ENCODE peak calls at places on chromosomes 2 and 18, in four cellular contexts. B is cardiac fibroblast, F is A549, W is WTC11. U is an unnamed sample.

GRCh38 chr2:28583899-28584553 is 88.2 kb downstream of the PLB1 start:
- DNase-seq in B (peak; percentile 98), F (peak; percentile 94), W (no peak), U (no peak)

GRCh38 chr2:69013837-69014796 is 1.1 kb downstream of the ANTXR1 start:
- DNase-seq in B (peak; percentile 52), F (peak; percentile 67), W (no peak), U (peak; percentile 6)

GRCh38 chr2:48515588-48515987 is 14.4 kb upstream of the STON1 start:
- DNase-seq in B (no peak), F (no peak), W (no peak), U (no peak)

GRCh38 chr2:239775623-239776440 is 249.3 kb downstream of the NDUFA10 start:
- DNase-seq in B (no peak), F (no peak), W (no peak), U (no peak)

GRCh38 chr18:25599443-25599842 is 247.5 kb upstream of the ZNF521 start:
- DNase-seq in B (no peak), F (no peak), W (no peak), U (no peak)

GRCh38 chr2:98605076-98605475 is 3.2 kb downstream of the COA5 start:
- DNase-seq in B (no peak), F (no peak), W (no peak), U (no peak)

GRCh38 chr2:132923787-132924186 is 253.8 kb upstream of the LYPD1 start:
- DNase-seq in B (peak; percentile 67), F (no peak), W (no peak), U (no peak)

GRCh38 chr18:11518788-11519685 is 90.4 kb upstream of the SLC35G4 start:
- DNase-seq in B (peak; percentile 64), F (peak; percentile 62), W (peak; percentile 87), U (peak; percentile 72)

GRCh38 chr2:10457846-10458563 is 9.9 kb upstream of the ODC1 start:
- DNase-seq in B (peak; percentile 84), F (no peak), W (no peak), U (no peak)

DNA sequence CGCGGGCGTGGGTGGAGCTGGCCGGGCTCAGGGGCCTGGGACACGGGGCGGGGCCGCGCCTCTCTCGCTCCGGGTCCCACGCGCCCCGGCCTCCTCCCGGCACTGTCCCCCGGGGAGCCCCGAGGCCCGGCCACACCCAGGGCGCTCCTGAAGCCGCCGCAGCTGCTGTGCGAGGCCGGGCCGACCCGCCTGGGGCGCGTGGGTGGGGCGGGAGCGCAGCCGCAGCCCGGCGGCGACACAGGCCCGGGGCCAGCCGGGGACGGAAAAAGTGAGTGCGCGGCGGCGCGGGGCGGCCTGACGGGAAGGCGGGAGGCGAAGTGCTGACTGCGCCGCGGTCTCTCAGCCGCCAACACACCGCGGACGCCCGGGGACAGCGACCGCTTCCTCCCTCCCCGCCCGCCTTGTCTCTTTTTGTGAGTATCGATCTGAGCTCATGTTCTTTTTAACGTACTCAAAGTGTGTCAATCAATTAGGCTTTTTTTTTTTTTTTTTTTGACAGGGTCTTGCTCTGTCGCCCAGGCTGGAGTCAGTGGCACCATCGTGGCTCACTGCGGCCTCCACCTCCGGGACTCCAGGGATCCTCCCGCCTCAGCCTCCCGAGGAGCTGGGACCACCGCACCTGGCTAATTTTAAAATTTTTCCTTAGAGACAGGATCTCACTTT is 14.5 kb downstream of the PDCD1 start:
- DNase-seq in B (peak; percentile 53), F (peak; percentile 45), W (peak; percentile 65), U (peak; percentile 64)
- TF ChIP-seq CTCF in B (no peak), F (no peak), W (no peak), U (no peak)

DNA sequence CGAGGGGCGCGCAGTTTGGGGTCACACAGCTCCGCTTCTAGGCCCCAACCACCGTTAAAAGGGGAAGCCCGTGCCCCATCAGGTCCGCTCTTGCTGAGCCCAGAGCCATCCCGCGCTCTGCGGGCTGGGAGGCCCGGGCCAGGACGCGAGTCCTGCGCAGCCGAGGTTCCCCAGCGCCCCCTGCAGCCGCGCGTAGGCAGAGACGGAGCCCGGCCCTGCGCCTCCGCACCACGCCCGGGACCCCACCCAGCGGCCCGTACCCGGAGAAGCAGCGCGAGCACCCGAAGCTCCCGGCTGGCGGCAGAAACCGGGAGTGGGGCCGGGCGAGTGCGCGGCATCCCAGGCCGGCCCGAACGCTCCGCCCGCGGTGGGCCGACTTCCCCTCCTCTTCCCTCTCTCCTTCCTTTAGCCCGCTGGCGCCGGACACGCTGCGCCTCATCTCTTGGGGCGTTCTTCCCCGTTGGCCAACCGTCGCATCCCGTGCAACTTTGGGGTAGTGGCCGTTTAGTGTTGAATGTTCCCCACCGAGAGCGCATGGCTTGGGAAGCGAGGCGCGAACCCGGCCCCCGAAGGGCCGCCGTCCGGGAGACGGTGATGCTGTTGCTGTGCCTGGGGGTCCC is at the start of gene ITGA4:
- DNase-seq in B (peak; percentile 79), F (peak; percentile 52), W (peak; percentile 88), U (peak; percentile 84)
- TF ChIP-seq CTCF in B (peak; percentile 36), F (peak; percentile 64), W (peak; percentile 45), U (peak; percentile 58)

DNA sequence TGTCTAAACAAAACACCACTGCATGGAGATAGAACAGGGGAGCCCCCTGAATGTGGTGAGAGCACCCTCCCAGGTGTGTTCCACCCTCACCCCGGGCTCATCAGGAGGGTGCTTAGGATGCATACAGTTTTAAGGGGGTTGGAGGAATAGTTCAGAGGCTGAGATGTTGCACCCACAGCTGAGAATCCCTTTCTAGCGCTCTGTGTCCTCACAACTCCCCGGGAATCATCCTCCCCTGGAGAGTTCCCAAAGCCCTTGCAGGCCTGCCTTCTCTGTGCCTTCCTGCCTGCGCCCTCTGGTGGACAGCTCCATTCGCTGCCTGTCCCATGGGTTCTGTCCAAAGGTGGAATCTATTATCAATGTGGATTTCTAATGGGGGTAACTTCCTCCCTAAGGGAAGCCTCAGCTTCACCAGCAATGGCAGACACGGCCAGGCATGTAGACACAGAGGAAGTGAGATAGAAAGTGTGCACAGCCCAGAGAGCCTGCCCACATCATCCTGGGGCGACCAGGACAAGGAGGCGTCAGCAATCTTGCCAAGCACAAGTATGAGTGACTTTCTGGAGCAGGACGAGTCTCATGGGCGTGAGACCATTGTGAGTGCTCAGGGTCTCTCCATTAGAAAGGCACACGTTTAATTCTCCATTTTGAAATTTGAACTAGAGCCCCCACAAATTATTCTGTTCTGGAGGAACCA is 1.2 kb upstream of the UGT1A5 start:
- DNase-seq in B (peak; percentile 80), F (peak; percentile 90), W (peak; percentile 89), U (peak; percentile 89)
- TF ChIP-seq CTCF in B (peak; percentile 95), F (peak; percentile 84), W (peak; percentile 80), U (peak; percentile 85)

GRCh38 chr2:158460632-158461297 is 4.0 kb downstream of the PKP4 start:
- DNase-seq in B (no peak), F (no peak), W (no peak), U (no peak)
- TF ChIP-seq CTCF in B (no peak), F (no peak), W (no peak), U (no peak)

GRCh38 chr2:174149530-174149929 is 98.8 kb downstream of the OLA1 start:
- DNase-seq in B (no peak), F (no peak), W (no peak), U (no peak)

GRCh38 chr2:174148833-174149232 is 99.5 kb downstream of the OLA1 start:
- DNase-seq in B (no peak), F (no peak), W (no peak), U (no peak)

GRCh38 chr2:174142290-174142689 is 106.0 kb downstream of the OLA1 start:
- DNase-seq in B (no peak), F (no peak), W (no peak), U (no peak)

DNA sequence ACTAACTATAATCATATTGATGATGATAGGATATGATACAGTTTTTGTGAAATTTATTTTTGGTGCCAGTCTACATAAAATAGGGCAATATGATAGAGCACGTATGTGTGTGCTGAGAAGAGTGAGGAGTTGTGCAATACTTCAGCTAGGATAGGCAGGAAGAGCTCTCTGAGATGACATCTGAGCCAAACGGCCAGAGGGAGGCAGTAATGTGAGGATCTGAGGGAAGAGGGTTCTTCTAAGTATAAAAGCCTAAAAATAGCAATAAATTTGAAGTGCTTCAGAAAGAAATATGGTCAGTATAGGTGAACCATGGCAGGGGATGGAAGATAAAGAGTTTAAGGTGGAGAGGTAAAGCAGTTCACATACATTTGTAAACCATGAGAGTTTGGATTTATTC is 102.5 kb downstream of the OLA1 start:
- DNase-seq in B (peak; percentile 37), F (peak; percentile 57), W (peak; percentile 26), U (no peak)
- TF ChIP-seq CTCF in B (no peak), F (peak; percentile 26), W (no peak), U (no peak)

DNA sequence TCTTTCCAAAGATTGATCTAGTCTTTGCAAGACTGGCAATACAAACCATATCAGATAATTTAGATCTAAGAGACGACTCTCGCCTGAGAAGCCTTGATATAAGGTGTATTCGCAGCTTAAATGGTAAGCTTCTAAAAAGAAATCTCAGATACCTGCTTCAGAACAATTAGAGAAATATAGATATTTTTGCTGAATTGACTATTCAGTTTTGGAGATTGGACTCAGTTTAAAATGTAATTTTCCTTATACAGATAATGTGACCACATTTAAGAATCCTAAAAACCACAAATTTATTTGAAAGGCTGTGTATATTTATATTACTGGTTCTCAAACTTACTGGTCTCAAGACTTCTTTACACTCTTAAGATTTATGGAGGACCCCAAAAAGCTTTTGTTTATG is 15.4 kb downstream of the PAPOLG start:
- DNase-seq in B (no peak), F (no peak), W (no peak), U (no peak)
- TF ChIP-seq CTCF in B (no peak), F (no peak), W (no peak), U (no peak)

GRCh38 chr18:70491734-70492348 is 203.0 kb downstream of the SOCS6 start:
- DNase-seq in B (peak; percentile 62), F (peak; percentile 61), W (peak; percentile 71), U (peak; percentile 47)
- TF ChIP-seq CTCF in B (peak; percentile 83), F (peak; percentile 83), W (peak; percentile 73), U (peak; percentile 65)

GRCh38 chr2:11830708-11831301 is 84.4 kb downstream of the LPIN1 start:
- DNase-seq in B (peak; percentile 6), F (no peak), W (no peak), U (no peak)

GRCh38 chr2:11828933-11829323 is 82.5 kb downstream of the LPIN1 start:
- DNase-seq in B (no peak), F (no peak), W (no peak), U (no peak)

GRCh38 chr2:11831415-11831814 is 85.0 kb downstream of the LPIN1 start:
- DNase-seq in B (no peak), F (no peak), W (no peak), U (no peak)

GRCh38 chr2:11829324-11829946 is 83.0 kb downstream of the LPIN1 start:
- DNase-seq in B (peak; percentile 74), F (peak; percentile 62), W (peak; percentile 81), U (peak; percentile 78)

DNA sequence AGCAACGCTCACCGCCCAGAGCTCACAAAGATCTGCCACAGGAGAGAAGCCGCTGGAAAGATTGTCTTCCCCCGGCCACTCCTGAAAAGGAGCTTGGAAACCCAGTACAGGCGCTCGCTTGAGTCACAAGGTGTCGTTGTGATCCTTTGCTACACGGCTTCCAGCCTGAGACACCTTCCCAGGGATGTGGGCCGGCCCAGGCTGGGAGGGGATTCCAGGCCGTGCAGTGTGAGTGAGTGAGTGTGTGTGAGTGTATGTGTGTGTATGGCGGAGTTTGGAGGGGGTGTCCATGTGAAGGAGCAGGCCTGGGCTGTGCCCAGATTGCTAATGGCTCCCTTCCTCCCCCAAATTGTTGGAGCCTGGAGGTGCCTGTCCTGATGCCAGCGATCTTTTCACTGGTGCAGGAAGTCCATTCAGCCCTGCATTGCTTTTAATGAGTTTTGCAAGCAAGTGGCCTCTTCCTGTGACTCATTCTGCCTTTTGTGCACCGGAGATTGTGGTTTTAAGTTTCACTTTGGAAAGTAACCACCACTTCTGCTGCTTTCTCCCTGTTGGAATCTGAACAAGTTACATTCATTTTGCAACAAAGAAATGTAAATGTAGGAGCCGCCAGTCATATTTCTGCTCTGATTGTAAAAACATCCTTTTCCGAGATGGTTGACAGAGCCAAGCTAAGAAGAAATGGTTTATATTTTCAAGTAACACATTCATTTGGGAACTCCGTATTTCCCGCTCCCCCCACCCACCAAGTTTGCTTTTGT is 83.7 kb downstream of the LPIN1 start:
- DNase-seq in B (peak; percentile 98), F (peak; percentile 79), W (peak; percentile 76), U (peak; percentile 73)
- TF ChIP-seq CTCF in B (peak; percentile 42), F (peak; percentile 69), W (no peak), U (no peak)

GRCh38 chr2:36544638-36545338 is 53.2 kb downstream of the FEZ2 start:
- DNase-seq in B (peak; percentile 54), F (peak; percentile 39), W (no peak), U (no peak)
- TF ChIP-seq CTCF in B (peak; percentile 49), F (peak; percentile 42), W (no peak), U (peak; percentile 29)